ENCODE peak calls at places on chromosome 15, in nine cellular contexts. W is Daoy; B is AG08396; O is sigmoid colon; D is DND-41; U is stimulated activated CD4-positive, alpha-beta T cell treated with anti-CD3 and anti-CD28 coated beads, Interleukin-12 subunit alpha, Interleukin-12 subunit beta, amount 100 ng/mL, for 48 hours; A is NCI-H1436; F is iPS DF 6.9; H is germinal center. E is an unnamed sample.

GRCh38 chr15:98154863-98155262 is 194.4 kb downstream of the ARRDC4 start:
- DNase-seq in W (peak; percentile 89), B (no peak), O (no peak), D (no peak), U (no peak), A (no peak), F (no peak), H (no peak), E (no peak)

GRCh38 chr15:78679089-78679511 is 38.1 kb upstream of the CHRNB4 start:
- DNase-seq in W (no peak), B (no peak), O (no peak), D (no peak), U (no peak), A (no peak), F (no peak), H (no peak), E (no peak)

GRCh38 chr15:95287774-95288173 is 1042.7 kb upstream of the NR2F2 start:
- DNase-seq in W (no peak), B (no peak), O (no peak), D (no peak), U (no peak), A (no peak), F (no peak), H (no peak), E (no peak)

GRCh38 chr15:38768970-38769369 is 204.4 kb upstream of the RASGRP1 start:
- DNase-seq in W (peak; percentile 36), B (peak; percentile 51), O (no peak), D (no peak), U (no peak), A (no peak), F (peak; percentile 13), H (no peak), E (peak; percentile 47)

GRCh38 chr15:100099976-100100375 is 241.8 kb downstream of the ADAMTS17 start:
- DNase-seq in W (no peak), B (no peak), O (peak; percentile 39), D (no peak), U (no peak), A (no peak), F (no peak), H (no peak), E (no peak)

GRCh38 chr15:80183886-80184285 is 31.1 kb downstream of the FAH start:
- DNase-seq in W (no peak), B (peak; percentile 43), O (no peak), D (no peak), U (no peak), A (no peak), F (no peak), H (no peak), E (no peak)

GRCh38 chr15:84099181-84099580 is 136.4 kb upstream of the GOLGA6L4 start:
- DNase-seq in W (peak; percentile 19), B (no peak), O (no peak), D (no peak), U (no peak), A (no peak), F (no peak), H (no peak), E (no peak)

GRCh38 chr15:74866090-74866489 is 7.1 kb downstream of the SCAMP2 start:
- DNase-seq in W (peak; percentile 42), B (peak; percentile 77), O (no peak), D (no peak), U (no peak), A (no peak), F (no peak), H (no peak), E (no peak)

GRCh38 chr15:90845201-90845949 is 23.0 kb upstream of the FURIN start:
- DNase-seq in W (peak; percentile 93), B (peak; percentile 77), O (no peak), D (no peak), U (peak; percentile 70), A (no peak), F (no peak), H (no peak), E (no peak)

GRCh38 chr15:91803260-91803659 is 50.2 kb upstream of the SLCO3A1 start:
- DNase-seq in W (no peak), B (no peak), O (no peak), D (no peak), U (no peak), A (no peak), F (no peak), H (no peak), E (no peak)

GRCh38 chr15:26662226-26662750 is 110.6 kb downstream of the GABRB3 start:
- DNase-seq in W (no peak), B (no peak), O (no peak), D (no peak), U (no peak), A (no peak), F (no peak), H (no peak), E (no peak)

GRCh38 chr15:83837946-83838571 is 184.1 kb downstream of the ADAMTSL3 start:
- DNase-seq in W (peak; percentile 46), B (peak; percentile 57), O (no peak), D (peak; percentile 3), U (no peak), A (no peak), F (no peak), H (peak; percentile 7), E (peak; percentile 64)

GRCh38 chr15:38576261-38576660 is 11.6 kb upstream of the RASGRP1 start:
- DNase-seq in W (no peak), B (no peak), O (no peak), D (no peak), U (no peak), A (no peak), F (no peak), H (no peak), E (no peak)

GRCh38 chr15:42194502-42194901 is 13.6 kb downstream of the VPS39 start:
- DNase-seq in W (peak; percentile 14), B (no peak), O (no peak), D (no peak), U (peak; percentile 7), A (no peak), F (no peak), H (no peak), E (no peak)

GRCh38 chr15:81813215-81813614 is 232.6 kb downstream of the MEX3B start:
- DNase-seq in W (peak; percentile 16), B (no peak), O (no peak), D (no peak), U (no peak), A (no peak), F (peak; percentile 20), H (no peak), E (peak; percentile 9)

E was measured in H1.